ENCODE peak calls at places on chromosome 22, in four cellular contexts. E, K, M and W are unnamed samples.

GRCh38 chr22:41917906-41918791 is 3.3 kb upstream of the SHISA8 start:
- DNase-seq in E (peak), K (peak), M (no peak), W (peak)

GRCh38 chr22:40397436-40397835 is 27.0 kb downstream of the SGSM3 start:
- DNase-seq in E (no peak), K (no peak), M (no peak), W (no peak)

GRCh38 chr22:48575567-48576332 is 1251.9 kb downstream of the BRD1 start:
- DNase-seq in E (no peak), K (no peak), M (no peak), W (no peak)

GRCh38 chr22:45096256-45096907 is 67.3 kb upstream of the NUP50 start:
- DNase-seq in E (peak), K (no peak), M (no peak), W (peak)

GRCh38 chr22:43392385-43392989 is 19.3 kb upstream of the MPPED1 start:
- DNase-seq in E (no peak), K (no peak), M (no peak), W (no peak)

GRCh38 chr22:44869196-44869595 is 116.8 kb downstream of the ARHGAP8 start:
- DNase-seq in E (no peak), K (no peak), M (no peak), W (peak)

GRCh38 chr22:20569059-20570058 is 61.9 kb downstream of the MED15 start:
- DNase-seq in E (peak), K (peak), M (peak), W (no peak)

GRCh38 chr22:35334010-35334409 is 34.3 kb downstream of the TOM1 start:
- DNase-seq in E (no peak), K (no peak), M (no peak), W (no peak)

GRCh38 chr22:35399114-35399677 is 744 bp upstream of the MCM5 start:
- DNase-seq in E (no peak), K (no peak), M (no peak), W (peak)

GRCh38 chr22:33451851-33452469 is 393.8 kb upstream of the SYN3 start:
- DNase-seq in E (no peak), K (no peak), M (no peak), W (peak)

GRCh38 chr22:43014062-43014875 is 680 bp downstream of the PACSIN2 start:
- DNase-seq in E (no peak), K (peak), M (no peak), W (peak)

GRCh38 chr22:35441489-35442100 is 41.7 kb downstream of the MCM5 start:
- DNase-seq in E (no peak), K (no peak), M (no peak), W (no peak)

GRCh38 chr22:47151490-47151889 is 389.0 kb downstream of the TBC1D22A start:
- DNase-seq in E (no peak), K (no peak), M (no peak), W (no peak)

GRCh38 chr22:19679476-19680099 is 34.7 kb upstream of the SEPTIN5 start:
- DNase-seq in E (no peak), K (peak), M (no peak), W (no peak)

GRCh38 chr22:42820075-42820763 is 36.9 kb downstream of the ARFGAP3 start:
- DNase-seq in E (peak), K (no peak), M (no peak), W (no peak)

GRCh38 chr22:24482586-24482985 is 12.5 kb upstream of the UPB1 start:
- DNase-seq in E (peak), K (no peak), M (no peak), W (no peak)

GRCh38 chr22:21108379-21109115 is 62.8 kb downstream of the LRRC74B start:
- DNase-seq in E (peak), K (no peak), M (no peak), W (no peak)

GRCh38 chr22:48944433-48944755 is 883.3 kb downstream of the BRD1 start:
- DNase-seq in E (no peak), K (no peak), M (peak), W (no peak)

GRCh38 chr22:41240377-41241132 is at the start of gene CHADL:
- DNase-seq in E (no peak), K (no peak), M (no peak), W (peak)

GRCh38 chr22:22817468-22818201 is 70.0 kb upstream of the IGLL5 start:
- DNase-seq in E (no peak), K (peak), M (no peak), W (no peak)

GRCh38 chr22:21567456-21568206 is at the start of gene UBE2L3:
- DNase-seq in E (peak), K (peak), M (peak), W (peak)

GRCh38 chr22:49349841-49350381 is 477.8 kb downstream of the BRD1 start:
- DNase-seq in E (no peak), K (peak), M (peak), W (no peak)

GRCh38 chr22:49618689-49618953 is 209.1 kb downstream of the BRD1 start:
- DNase-seq in E (no peak), K (peak), M (no peak), W (no peak)

GRCh38 chr22:44460287-44461082 is 37.5 kb downstream of the RTL6 start:
- DNase-seq in E (no peak), K (peak), M (no peak), W (no peak)

GRCh38 chr22:43478621-43479285 is 66.9 kb downstream of the MPPED1 start:
- DNase-seq in E (no peak), K (peak), M (no peak), W (no peak)

GRCh38 chr22:49734390-49734789 is 93.3 kb downstream of the BRD1 start:
- DNase-seq in E (no peak), K (no peak), M (no peak), W (no peak)

GRCh38 chr22:48900626-48901025 is 927.0 kb downstream of the BRD1 start:
- DNase-seq in E (no peak), K (no peak), M (no peak), W (no peak)

GRCh38 chr22:41885576-41885975 is 29.3 kb downstream of the SHISA8 start:
- DNase-seq in E (no peak), K (no peak), M (no peak), W (no peak)

GRCh38 chr22:49962751-49963646 is 2.4 kb downstream of the PIM3 start:
- DNase-seq in E (no peak), K (peak), M (peak), W (no peak)

GRCh38 chr22:21761994-21762680 is 26.5 kb upstream of the YPEL1 start:
- DNase-seq in E (no peak), K (peak), M (no peak), W (no peak)

GRCh38 chr22:29359469-29359868 is 28.9 kb downstream of the AP1B1 start:
- DNase-seq in E (peak), K (peak), M (no peak), W (peak)

GRCh38 chr22:47205562-47205961 is 443.1 kb downstream of the TBC1D22A start:
- DNase-seq in E (no peak), K (no peak), M (peak), W (no peak)

GRCh38 chr22:43185860-43186261 is 1.1 kb downstream of the TTLL12 start:
- DNase-seq in E (peak), K (no peak), M (no peak), W (peak)

GRCh38 chr22:49481651-49482399 is 345.8 kb downstream of the BRD1 start:
- DNase-seq in E (no peak), K (no peak), M (peak), W (no peak)

DNA sequence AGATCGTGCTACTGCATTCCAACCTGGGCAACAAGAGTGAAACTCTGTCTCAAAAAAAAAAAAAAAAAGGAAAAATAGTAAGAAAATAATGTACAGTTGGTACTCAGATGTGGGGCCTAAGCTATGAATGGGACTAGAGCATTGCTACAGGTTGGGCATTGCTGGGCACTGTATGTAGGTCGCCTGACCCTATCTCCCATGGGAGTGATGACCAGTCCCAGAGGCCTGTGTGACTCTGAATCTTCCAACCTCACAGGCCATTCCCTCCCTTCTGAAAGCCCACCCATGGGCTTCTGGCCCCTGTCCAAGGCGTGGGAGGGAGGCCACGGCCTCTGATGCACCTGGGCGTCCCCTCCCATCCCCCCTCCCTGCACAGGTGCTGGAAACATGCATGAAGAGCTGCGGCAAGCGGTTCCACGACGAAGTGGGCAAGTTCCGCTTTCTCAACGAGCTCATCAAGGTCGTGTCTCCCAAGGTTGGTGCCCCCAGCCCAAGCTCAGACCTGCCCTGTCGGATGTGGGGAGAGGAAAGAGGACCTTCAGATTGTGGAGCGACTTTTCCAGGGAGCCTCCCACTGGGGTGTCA is 9.5 kb downstream of the GGA1 start:
- DNase-seq in E (no peak), K (peak), M (no peak), W (no peak)
- H3K4me3 ChIP-seq in E (no peak), K (no peak), M (no peak), W (no peak)

GRCh38 chr22:30855266-30855665 is 113.3 kb downstream of the MORC2 start:
- DNase-seq in E (no peak), K (no peak), M (no peak), W (no peak)
- H3K4me3 ChIP-seq in E (no peak), K (no peak), M (no peak), W (no peak)

DNA sequence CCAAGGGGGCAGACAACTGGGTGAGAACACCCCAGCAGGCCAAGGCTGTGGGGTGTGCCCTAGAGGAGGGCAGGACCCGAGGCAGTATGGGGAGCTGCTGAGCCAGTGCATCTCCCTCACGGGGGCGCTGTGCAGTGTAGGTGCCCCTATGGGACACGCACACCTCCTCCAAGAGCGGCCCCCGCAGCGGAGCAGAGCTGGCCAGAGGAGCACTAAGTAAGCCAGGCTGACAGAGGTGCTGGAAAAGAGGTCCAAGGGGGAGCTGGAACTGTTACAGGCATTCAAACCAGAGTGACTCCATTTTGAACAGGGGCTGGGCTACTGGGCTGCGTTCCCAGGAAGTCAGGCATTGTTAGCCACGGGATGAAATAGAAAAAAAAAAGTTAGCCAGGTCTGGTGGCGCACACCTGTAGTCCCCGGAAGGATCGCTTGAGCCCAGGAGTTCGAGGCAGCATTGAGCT is 41.8 kb downstream of the TST start:
- DNase-seq in E (no peak), K (peak), M (no peak), W (peak)
- H3K4me3 ChIP-seq in E (peak), K (peak), M (peak), W (peak)

GRCh38 chr22:46102752-46103151 is 47.6 kb upstream of the PPARA start:
- DNase-seq in E (no peak), K (no peak), M (no peak), W (no peak)
- H3K4me3 ChIP-seq in E (no peak), K (no peak), M (no peak), W (no peak)

GRCh38 chr22:38698407-38699094 is 2.2 kb downstream of the JOSD1 start:
- DNase-seq in E (no peak), K (no peak), M (no peak), W (no peak)

GRCh38 chr22:38700271-38700788 is 413 bp downstream of the JOSD1 start:
- DNase-seq in E (peak), K (peak), M (no peak), W (peak)

GRCh38 chr22:38697055-38697980 is 3.4 kb downstream of the JOSD1 start:
- DNase-seq in E (peak), K (no peak), M (no peak), W (no peak)

GRCh38 chr22:38699784-38700183 is 959 bp downstream of the JOSD1 start:
- DNase-seq in E (peak), K (no peak), M (no peak), W (peak)

GRCh38 chr22:38699143-38699542 is 1.6 kb downstream of the JOSD1 start:
- DNase-seq in E (no peak), K (no peak), M (no peak), W (no peak)
- H3K4me3 ChIP-seq in E (peak), K (peak), M (peak), W (peak)

GRCh38 chr22:17369553-17370035 is 334 bp downstream of the CECR2 start:
- DNase-seq in E (peak), K (peak), M (no peak), W (peak)
- H3K4me3 ChIP-seq in E (peak), K (peak), M (peak), W (peak)